ENCODE peak calls at places on chromosomes 16 and 17, in seven cellular contexts. W, V, Q, H, F, E and C are unnamed samples.

GRCh38 chr16:50667497-50668367 is 13.4 kb downstream of the SNX20 start:
- DNase-seq in W (no peak), V (no peak), Q (no peak), H (no peak), F (no peak), E (no peak), C (peak)

GRCh38 chr17:51059781-51060180 is 60.9 kb downstream of the SPAG9 start:
- DNase-seq in W (peak), V (no peak), Q (no peak), H (no peak), F (no peak), E (no peak), C (no peak)

GRCh38 chr17:74037320-74037719 is 166.2 kb upstream of the RPL38 start:
- DNase-seq in W (peak), V (no peak), Q (no peak), H (peak), F (peak), E (no peak), C (no peak)

GRCh38 chr17:55564077-55564476 is 52.8 kb upstream of the SMIM36 start:
- DNase-seq in W (no peak), V (no peak), Q (no peak), H (no peak), F (no peak), E (no peak), C (no peak)

GRCh38 chr16:27460213-27460612 is 58.2 kb downstream of the IL21R start:
- DNase-seq in W (no peak), V (no peak), Q (no peak), H (no peak), F (no peak), E (no peak), C (no peak)

GRCh38 chr17:57899391-57899790 is 49.5 kb upstream of the MRPS23 start:
- DNase-seq in W (no peak), V (no peak), Q (peak), H (no peak), F (no peak), E (no peak), C (no peak)

GRCh38 chr17:43553501-43554018 is 7.4 kb upstream of the ETV4 start:
- DNase-seq in W (no peak), V (no peak), Q (no peak), H (peak), F (no peak), E (no peak), C (no peak)

GRCh38 chr17:65523411-65523810 is 38.0 kb downstream of the AXIN2 start:
- DNase-seq in W (peak), V (no peak), Q (no peak), H (no peak), F (no peak), E (no peak), C (peak)

GRCh38 chr16:84647830-84648594 is at the start of gene KLHL36:
- DNase-seq in W (peak), V (peak), Q (peak), H (peak), F (peak), E (peak), C (no peak)

GRCh38 chr16:11793840-11794239 is 3.2 kb downstream of the ZC3H7A start:
- DNase-seq in W (no peak), V (no peak), Q (peak), H (no peak), F (no peak), E (no peak), C (no peak)

GRCh38 chr16:79066621-79067020 is 533.9 kb downstream of the MAF start:
- DNase-seq in W (no peak), V (no peak), Q (no peak), H (peak), F (no peak), E (no peak), C (no peak)

GRCh38 chr17:48556534-48557401 is 11.9 kb upstream of the HOXB2 start:
- DNase-seq in W (peak), V (no peak), Q (no peak), H (no peak), F (no peak), E (no peak), C (no peak)

GRCh38 chr17:81519284-81520020 is 6.9 kb upstream of the ACTG1 start:
- DNase-seq in W (peak), V (peak), Q (peak), H (peak), F (peak), E (no peak), C (no peak)
- H3K4me3 ChIP-seq in W (peak), V (peak), Q (peak), H (peak), F (peak), E (peak), C (no peak)

DNA sequence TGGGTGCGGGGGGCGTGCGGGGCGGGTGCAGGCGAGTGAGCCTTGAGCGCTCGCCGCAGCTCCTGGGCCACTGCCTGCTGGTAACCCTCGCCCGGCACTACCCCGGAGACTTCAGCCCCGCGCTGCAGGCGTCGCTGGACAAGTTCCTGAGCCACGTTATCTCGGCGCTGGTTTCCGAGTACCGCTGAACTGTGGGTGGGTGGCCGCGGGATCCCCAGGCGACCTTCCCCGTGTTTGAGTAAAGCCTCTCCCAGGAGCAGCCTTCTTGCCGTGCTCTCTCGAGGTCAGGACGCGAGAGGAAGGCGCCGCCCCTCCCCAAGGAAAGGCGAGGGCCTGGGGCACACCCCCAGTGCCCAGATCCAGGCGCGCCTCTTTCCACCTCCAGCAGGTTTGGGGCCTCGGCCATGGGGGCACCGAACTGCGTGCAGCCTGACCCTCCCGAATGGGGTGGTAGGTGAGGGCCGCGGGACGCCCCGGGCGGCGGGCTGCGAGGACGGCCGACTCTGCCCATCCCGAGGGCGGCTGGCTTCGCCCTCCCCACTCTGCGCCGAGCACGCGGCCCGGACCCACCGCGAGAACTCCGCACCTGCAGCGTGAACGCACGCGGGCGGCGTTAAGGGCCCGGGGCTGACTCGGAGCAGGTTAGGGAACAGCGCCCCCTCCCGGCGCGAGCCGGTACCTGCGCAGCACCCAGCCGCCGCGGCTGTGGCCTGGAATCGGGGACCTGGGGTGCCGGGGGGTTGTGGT is 835 bp downstream of the HBQ1 start:
- DNase-seq in W (peak), V (peak), Q (peak), H (peak), F (peak), E (peak), C (peak)
- H3K4me3 ChIP-seq in W (peak), V (peak), Q (peak), H (peak), F (peak), E (peak), C (peak)

DNA sequence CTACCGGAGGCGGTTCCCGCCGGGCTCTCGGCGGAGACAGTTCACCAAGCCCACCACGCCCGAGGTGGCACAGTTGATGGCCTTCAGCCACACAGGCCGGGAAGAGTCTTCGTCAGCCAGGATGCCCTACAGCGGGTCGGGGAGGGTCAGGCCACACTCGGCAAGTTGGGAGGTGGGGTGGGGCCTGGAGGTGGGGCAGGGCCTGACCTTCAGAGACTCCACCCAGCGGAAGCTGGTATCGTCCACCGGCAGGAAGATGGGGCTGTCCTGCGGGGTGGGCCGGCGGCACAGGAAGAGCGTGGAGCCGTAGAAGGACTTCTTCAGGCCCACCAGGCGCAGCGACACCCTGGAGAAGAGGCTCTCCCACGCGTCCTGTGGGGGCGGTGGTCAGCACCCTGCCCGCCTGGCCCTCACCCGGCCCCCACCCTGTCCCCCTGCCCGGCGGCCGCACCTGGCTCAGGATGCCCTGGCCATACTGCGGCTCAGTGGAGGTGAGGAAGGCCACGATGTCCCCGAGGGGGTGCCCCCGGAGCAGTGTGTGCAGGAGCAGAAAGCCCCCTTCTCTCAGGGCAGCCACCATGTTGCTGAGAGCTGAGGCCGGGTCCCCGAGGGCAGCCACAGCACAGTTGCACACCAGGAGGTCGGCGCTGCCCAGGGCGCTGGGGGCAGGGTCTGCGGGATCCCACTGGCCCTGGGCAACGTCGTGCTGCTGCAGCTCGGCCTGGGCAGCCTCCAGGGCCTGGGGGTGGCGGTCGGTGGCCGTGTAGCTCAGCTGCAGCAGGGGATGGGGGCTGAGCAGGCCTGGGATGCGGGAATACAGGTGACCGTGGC is 12.8 kb downstream of the FASN start:
- DNase-seq in W (no peak), V (peak), Q (no peak), H (no peak), F (no peak), E (no peak), C (no peak)
- H3K4me3 ChIP-seq in W (no peak), V (no peak), Q (no peak), H (no peak), F (no peak), E (no peak), C (no peak)

DNA sequence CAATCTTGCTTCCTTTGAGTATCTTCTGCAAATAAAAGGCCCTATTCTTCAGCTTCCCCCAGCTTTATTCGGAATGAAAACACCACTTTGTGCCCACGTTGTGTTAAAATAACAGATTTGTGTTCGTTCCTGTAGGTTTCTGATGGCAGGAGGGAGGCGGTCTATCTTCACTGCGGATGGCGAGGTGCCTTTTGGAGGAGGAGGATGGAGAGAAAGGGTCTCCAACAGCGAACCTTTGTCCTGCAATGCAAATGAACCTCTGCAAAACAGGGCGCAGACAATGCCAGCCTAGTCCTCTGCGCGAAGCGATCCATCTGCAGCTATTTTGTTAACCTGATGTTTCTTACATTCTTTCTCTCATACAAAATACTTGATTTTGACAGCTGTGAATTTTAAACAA is 279.2 kb upstream of the IRX5 start:
- DNase-seq in W (no peak), V (no peak), Q (no peak), H (peak), F (no peak), E (no peak), C (no peak)
- H3K4me3 ChIP-seq in W (no peak), V (no peak), Q (no peak), H (peak), F (no peak), E (no peak), C (no peak)

GRCh38 chr16:1917665-1918111 is 527 bp downstream of the HS3ST6 start:
- DNase-seq in W (no peak), V (no peak), Q (no peak), H (peak), F (no peak), E (no peak), C (no peak)
- H3K4me3 ChIP-seq in W (no peak), V (no peak), Q (no peak), H (peak), F (peak), E (no peak), C (no peak)

GRCh38 chr17:27824745-27825144 is 24.4 kb upstream of the NOS2 start:
- DNase-seq in W (no peak), V (no peak), Q (no peak), H (no peak), F (no peak), E (no peak), C (no peak)

GRCh38 chr17:27821318-27821717 is 21.0 kb upstream of the NOS2 start:
- DNase-seq in W (no peak), V (no peak), Q (no peak), H (no peak), F (no peak), E (no peak), C (no peak)

GRCh38 chr17:27824176-27824575 is 23.8 kb upstream of the NOS2 start:
- DNase-seq in W (no peak), V (no peak), Q (no peak), H (no peak), F (no peak), E (no peak), C (no peak)

GRCh38 chr17:27825459-27825858 is 25.1 kb upstream of the NOS2 start:
- DNase-seq in W (no peak), V (no peak), Q (no peak), H (no peak), F (no peak), E (no peak), C (no peak)
- H3K4me3 ChIP-seq in W (no peak), V (no peak), Q (no peak), H (no peak), F (no peak), E (no peak), C (no peak)